ENCODE peak calls at places on chromosomes 11 and 22, in five cellular contexts. I is fibroblast of lung, A is tibial nerve, N is OCI-LY7, W is astrocyte. J is an unnamed sample. For H3K4me1, the result is how much of the 10 kb centered on the place peaks cover.

GRCh38 chr11:112044961-112045360 is 19.8 kb downstream of the DLAT start:
- DNase-seq in I (no peak), N (no peak), A (no peak), W (no peak), J (no peak)

GRCh38 chr22:49340406-49340805 is 487.3 kb downstream of the BRD1 start:
- DNase-seq in A (no peak), W (no peak), N (no peak), I (no peak), J (no peak)

GRCh38 chr22:45804319-45804985 is 132.8 kb downstream of the ATXN10 start:
- DNase-seq in W (no peak), N (no peak), A (no peak), I (peak), J (no peak)

GRCh38 chr11:113957016-113957415 is 17.9 kb upstream of the HTR3A start:
- DNase-seq in A (no peak), W (no peak), N (no peak), I (no peak), J (no peak)

GRCh38 chr11:132943737-132944556 is 588.4 kb downstream of the OPCML start:
- DNase-seq in N (no peak), I (peak), A (no peak), W (no peak), J (no peak)

GRCh38 chr11:67029146-67029545 is 6.2 kb downstream of the SYT12 start:
- DNase-seq in W (peak), A (no peak), I (peak), N (no peak), J (no peak)

GRCh38 chr11:111719379-111719778 is 46.8 kb downstream of the PPP2R1B start:
- DNase-seq in A (no peak), I (peak), W (peak), N (no peak), J (no peak)

GRCh38 chr11:46570790-46571398 is 22.9 kb downstream of the AMBRA1 start:
- DNase-seq in W (no peak), N (no peak), A (no peak), I (no peak), J (no peak)

GRCh38 chr22:17562906-17563870 is at the start of gene SLC25A18:
- DNase-seq in I (peak), N (no peak), W (peak), A (peak), J (no peak)

GRCh38 chr22:17576475-17576874 is 13.2 kb downstream of the SLC25A18 start:
- DNase-seq in I (peak), A (no peak), N (no peak), W (peak), J (no peak)

GRCh38 chr22:38088723-38089473 is 4.9 kb upstream of the SLC16A8 start:
- DNase-seq in A (no peak), N (no peak), W (no peak), I (peak), J (peak)

GRCh38 chr11:2734181-2735052 is 34.6 kb upstream of the KCNQ1OT1 start:
- DNase-seq in W (no peak), A (no peak), I (no peak), N (no peak), J (no peak)

GRCh38 chr11:48081151-48082010 is 101.0 kb downstream of the PTPRJ start:
- DNase-seq in I (peak), A (peak), N (peak), W (peak), J (no peak)

GRCh38 chr11:131749100-131749499 is 378.7 kb downstream of the NTM start:
- DNase-seq in I (peak), A (no peak), W (peak), N (no peak), J (no peak)

DNA sequence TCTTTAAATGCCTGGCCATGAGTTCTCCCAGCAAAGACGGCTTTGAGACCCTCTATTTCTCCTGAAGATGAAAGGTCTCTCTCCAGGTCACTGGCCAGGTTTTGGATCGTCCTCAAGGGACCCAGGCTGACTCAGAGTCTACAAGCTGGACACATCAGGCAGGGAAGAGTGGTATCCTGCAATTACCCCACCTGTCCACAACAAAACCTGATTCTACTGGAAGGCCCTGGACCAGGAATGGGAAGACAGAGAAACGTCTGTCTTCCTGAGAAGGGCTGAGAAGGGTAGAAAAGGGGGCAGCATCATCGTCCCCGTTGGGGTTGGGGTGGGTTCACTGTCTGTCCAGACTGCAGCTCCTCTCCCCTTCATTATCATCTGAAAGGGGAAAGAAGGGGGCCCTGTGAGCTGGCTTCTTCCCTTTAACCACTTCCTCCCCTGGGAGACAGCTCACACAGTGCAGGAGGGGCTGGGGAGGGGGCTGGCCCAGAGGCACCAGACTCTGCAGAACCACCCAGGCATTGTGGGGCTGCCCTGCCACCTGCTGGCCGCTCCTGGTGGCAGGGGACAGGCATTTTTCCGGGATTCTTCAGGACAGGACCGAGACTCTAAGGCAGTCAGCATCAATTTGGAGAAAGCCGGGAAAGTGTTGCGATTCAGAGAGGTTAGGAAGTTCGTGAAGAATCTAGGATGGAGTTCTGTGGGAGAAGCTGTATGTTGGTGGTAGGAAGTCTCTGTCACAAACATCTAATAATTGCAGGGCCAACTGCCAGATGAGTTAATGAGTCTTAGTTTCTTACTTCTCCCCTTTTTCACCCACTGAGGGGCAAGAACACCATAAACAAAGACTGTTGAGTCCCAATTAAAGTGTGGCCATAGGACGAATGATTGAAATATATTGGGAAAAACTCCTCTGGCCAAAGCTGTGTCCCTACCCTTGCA is 57.6 kb downstream of the SYN3 start:
- DNase-seq in W (no peak), N (peak), A (peak), I (peak), J (no peak)
- H3K4me1 ChIP-seq in W (under half), N (under half), A (under half), I (under half), J (under half)

DNA sequence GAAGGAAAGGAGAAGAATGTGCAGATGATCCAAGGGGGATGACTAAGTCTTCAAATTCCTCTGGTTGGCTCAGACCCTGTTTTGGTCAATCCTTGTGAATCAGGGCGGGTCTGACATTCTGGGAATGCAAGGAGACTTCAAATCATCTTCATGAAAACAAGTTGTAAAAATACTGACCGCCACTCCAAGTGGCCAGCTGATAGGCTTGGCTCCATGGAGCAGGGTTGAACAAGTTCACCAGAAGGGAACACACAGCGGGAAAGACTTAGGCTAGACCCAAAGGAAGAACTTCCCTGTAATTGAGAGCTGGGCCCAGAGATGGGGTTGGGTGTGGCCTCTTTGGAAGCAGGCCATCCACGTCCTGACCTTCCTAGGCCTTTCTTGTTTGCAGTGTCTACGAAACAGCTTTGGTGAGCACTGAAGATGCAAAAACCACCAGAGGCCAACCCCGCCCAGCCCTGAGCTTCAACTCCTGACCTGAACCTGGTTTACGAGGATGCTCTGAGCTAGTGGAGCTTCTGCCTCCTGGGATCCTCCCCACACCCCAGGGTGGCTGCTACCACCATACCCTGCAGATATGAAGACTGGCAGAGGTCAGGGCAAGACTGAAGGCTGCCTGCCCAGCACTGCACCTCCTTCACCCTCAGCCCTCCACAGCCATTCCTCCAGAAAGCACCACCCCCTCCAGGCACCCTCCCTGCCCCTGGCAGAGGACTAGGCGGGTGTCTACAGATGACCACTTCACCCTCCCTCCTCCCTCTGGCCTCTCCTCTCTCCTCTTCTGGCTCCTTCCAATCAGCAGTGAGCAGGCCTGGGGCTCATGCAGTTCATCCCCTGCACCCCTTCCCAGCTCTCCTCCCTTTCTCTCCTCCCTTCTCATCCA is 26.1 kb downstream of the GDPD5 start:
- DNase-seq in W (peak), N (no peak), I (peak), A (peak), J (no peak)
- H3K4me3 ChIP-seq in W (no peak), N (no peak), I (no peak), A (no peak), J (no peak)

DNA sequence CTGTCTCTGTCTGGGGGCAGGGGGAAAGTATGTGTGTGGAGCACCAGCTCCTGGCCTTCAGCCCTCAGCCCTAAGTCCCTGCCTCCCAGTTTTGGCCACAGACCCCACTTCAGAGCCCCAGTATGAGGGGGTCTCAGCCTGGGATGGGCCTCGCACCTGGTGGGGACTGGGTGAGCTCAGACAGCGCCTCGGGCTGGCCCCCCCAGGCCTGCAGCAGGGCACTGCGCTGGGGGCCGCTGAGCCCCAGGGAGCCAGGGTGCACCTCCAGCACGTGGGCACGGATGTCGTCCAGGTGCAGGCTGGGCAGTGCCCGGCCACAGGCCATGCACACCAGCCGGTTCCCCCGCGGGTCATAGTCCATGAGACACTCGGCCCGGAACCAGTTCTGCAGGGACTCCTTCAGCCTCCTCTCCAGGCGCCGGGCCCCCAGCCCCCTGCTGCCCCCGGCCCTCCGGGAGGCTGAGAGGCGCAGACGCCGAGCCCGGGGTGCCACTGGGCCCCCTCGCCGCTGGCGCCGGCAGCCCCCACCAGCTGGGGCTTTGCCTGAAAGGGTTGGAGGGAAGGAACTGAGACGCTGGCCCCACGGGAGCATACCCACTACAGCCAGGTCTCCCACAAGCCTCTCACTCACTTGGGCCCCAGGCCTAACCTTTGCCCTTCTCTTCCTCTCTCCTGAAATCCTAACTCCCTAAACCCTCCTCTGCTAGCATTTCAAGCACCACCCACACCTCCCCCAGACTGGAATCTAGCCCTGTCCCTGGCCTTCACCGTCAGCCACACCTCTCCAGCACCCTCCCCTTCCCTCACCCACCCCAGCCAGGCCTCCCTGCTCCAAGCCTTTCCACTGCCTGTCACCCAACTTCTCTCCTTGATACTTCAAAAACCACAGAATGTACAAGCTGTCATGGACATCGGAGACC is 3.6 kb downstream of the ZFTA start:
- DNase-seq in I (no peak), N (no peak), W (no peak), A (no peak), J (no peak)
- H3K4me1 ChIP-seq in I (under half), N (under half), W (under half), A (under half), J (under half)

DNA sequence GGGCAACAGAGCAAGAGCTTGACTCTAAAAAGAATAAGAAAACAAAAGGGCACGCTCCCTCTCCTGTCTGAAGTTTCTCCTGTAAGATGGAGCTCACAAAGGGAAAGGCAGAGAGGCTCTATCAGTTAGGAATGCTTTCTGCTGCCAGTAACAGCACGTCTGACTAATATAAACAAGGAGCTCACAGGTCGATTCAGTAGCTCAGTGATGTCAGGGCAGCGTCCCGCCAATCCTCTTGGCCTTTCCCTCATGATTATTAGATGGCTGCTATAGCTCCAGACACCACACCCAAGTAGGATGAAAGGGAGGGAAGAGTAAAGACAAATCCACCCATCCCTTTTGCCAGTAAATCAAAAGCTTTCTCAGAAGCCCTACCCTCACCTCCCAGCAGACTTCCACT is 51.3 kb upstream of the HMGXB4 start:
- DNase-seq in N (no peak), W (peak), I (peak), A (no peak), J (no peak)
- H3K4me3 ChIP-seq in N (no peak), W (no peak), I (no peak), A (no peak), J (no peak)

GRCh38 chr11:13009921-13010736 is 1.0 kb downstream of the RASSF10 start:
- DNase-seq in I (peak), N (no peak), W (peak), A (no peak), J (peak)

GRCh38 chr11:13007702-13008435 is 1.2 kb upstream of the RASSF10 start:
- DNase-seq in W (no peak), A (no peak), I (peak), N (no peak), J (no peak)

GRCh38 chr11:13008625-13009475 is at the start of gene RASSF10:
- DNase-seq in N (no peak), I (peak), W (peak), A (no peak), J (peak)

GRCh38 chr11:13010737-13011342 is 1.7 kb downstream of the RASSF10 start:
- DNase-seq in I (peak), W (no peak), N (no peak), A (no peak), J (peak)

GRCh38 chr11:13009476-13009920 is 382 bp downstream of the RASSF10 start:
- DNase-seq in A (no peak), I (peak), N (no peak), W (no peak), J (peak)
- H3K4me1 ChIP-seq in A (under half), I (under half), N (under half), W (under half), J (under half)